ENCODE peak calls at places on chromosome 11, in nine cellular contexts. V is neuronal stem cell; X is fibroblast of lung; C is CD8-positive, alpha-beta memory T cell; O is heart left ventricle; P is CD4-positive, CD25-positive, alpha-beta regulatory T cell; I is GM23338; R is GM23248; J is foreskin keratinocyte. M is an unnamed sample. For H3K4me1, the result is how much of the 10 kb centered on the place peaks cover.

GRCh38 chr11:289145-289705 is 299 bp downstream of the PGGHG start:
- DNase-seq in R (no peak), C (peak), P (no peak), O (peak), V (no peak), X (no peak), I (no peak), J (no peak), M (no peak)

GRCh38 chr11:80898910-80899309 is 1458.1 kb upstream of the TENM4 start:
- DNase-seq in I (no peak), J (no peak), R (no peak), X (no peak), P (no peak), V (no peak), C (no peak), O (no peak), M (no peak)

GRCh38 chr11:1568451-1568911 is 3.6 kb downstream of the DUSP8 start:
- DNase-seq in O (no peak), V (no peak), R (no peak), C (peak), J (no peak), I (peak), X (no peak), P (no peak), M (peak)

GRCh38 chr11:2844116-2844515 is 41.5 kb downstream of the CDKN1C start:
- DNase-seq in I (no peak), J (peak), O (no peak), R (no peak), V (no peak), C (no peak), P (no peak), X (peak), M (no peak)

GRCh38 chr11:65489706-65490310 is 9.0 kb upstream of the MALAT1 start:
- DNase-seq in I (no peak), C (no peak), P (no peak), J (no peak), O (peak), R (peak), X (peak), V (no peak), M (no peak)

GRCh38 chr11:116693206-116694016 is 79.4 kb downstream of the BUD13 start:
- DNase-seq in P (no peak), O (no peak), R (no peak), I (no peak), C (no peak), J (peak), X (no peak), V (no peak), M (no peak)

GRCh38 chr11:123357990-123358827 is 71.9 kb upstream of the GRAMD1B start:
- DNase-seq in P (peak), I (peak), J (peak), R (peak), V (peak), O (peak), X (peak), C (no peak), M (no peak)

GRCh38 chr11:93059074-93059957 is 89.9 kb downstream of the MTNR1B start:
- DNase-seq in R (peak), O (no peak), X (peak), V (no peak), J (no peak), I (no peak), C (no peak), P (no peak), M (no peak)

GRCh38 chr11:19370100-19370861 is 129.5 kb upstream of the E2F8 start:
- DNase-seq in I (no peak), C (no peak), X (peak), P (no peak), J (peak), O (peak), R (peak), V (no peak), M (no peak)

GRCh38 chr11:36012979-36013378 is 69.1 kb downstream of the LDLRAD3 start:
- DNase-seq in C (no peak), I (no peak), J (no peak), X (no peak), V (no peak), R (peak), P (no peak), O (no peak), M (no peak)

GRCh38 chr11:48091426-48092102 is 111.2 kb downstream of the PTPRJ start:
- DNase-seq in R (no peak), I (no peak), J (peak), C (no peak), V (no peak), O (no peak), P (no peak), X (no peak), M (no peak)

GRCh38 chr11:46416656-46417055 is 25.1 kb upstream of the CHRM4 start:
- DNase-seq in J (no peak), C (no peak), X (no peak), V (no peak), P (no peak), I (no peak), O (no peak), R (no peak), M (no peak)

GRCh38 chr11:44097821-44098220 is 2.3 kb downstream of the EXT2 start:
- DNase-seq in C (no peak), J (peak), V (no peak), I (no peak), P (no peak), O (no peak), X (peak), R (peak), M (no peak)

GRCh38 chr11:16989554-16989953 is 24.7 kb downstream of the PLEKHA7 start:
- DNase-seq in R (no peak), J (no peak), V (no peak), X (no peak), P (no peak), O (no peak), I (no peak), C (no peak), M (no peak)

GRCh38 chr11:74702383-74703007 is 28.7 kb downstream of the CHRDL2 start:
- DNase-seq in X (peak), C (peak), R (peak), I (peak), J (peak), P (peak), O (peak), V (peak), M (peak)

GRCh38 chr11:2770556-2771301 is 70.9 kb upstream of the KCNQ1OT1 start:
- DNase-seq in C (no peak), V (no peak), J (no peak), R (no peak), X (no peak), O (peak), I (no peak), P (no peak), M (no peak)

GRCh38 chr11:47948137-47948536 is 32.2 kb upstream of the PTPRJ start:
- DNase-seq in O (no peak), J (no peak), R (peak), X (peak), C (no peak), V (no peak), P (no peak), I (peak), M (no peak)

GRCh38 chr11:78555592-78555991 is 19.1 kb downstream of the NARS2 start:
- DNase-seq in X (no peak), O (no peak), J (no peak), V (no peak), P (no peak), I (no peak), R (no peak), C (no peak), M (no peak)

GRCh38 chr11:58622344-58622743 is at the start of gene CNTF:
- DNase-seq in J (no peak), C (no peak), R (peak), X (peak), P (no peak), I (no peak), V (no peak), O (no peak), M (no peak)

GRCh38 chr11:62577046-62577708 is 3.5 kb upstream of the EEF1G start:
- DNase-seq in P (no peak), O (peak), R (no peak), C (no peak), I (no peak), V (no peak), J (no peak), X (no peak), M (no peak)

GRCh38 chr11:111386611-111387150 is 7.6 kb upstream of the POU2AF1 start:
- DNase-seq in I (no peak), X (no peak), C (no peak), J (no peak), R (no peak), V (no peak), P (no peak), O (no peak), M (no peak)

GRCh38 chr11:31340903-31341572 is 28.5 kb downstream of the DCDC1 start:
- DNase-seq in C (no peak), I (peak), V (no peak), J (no peak), X (peak), O (no peak), P (no peak), R (peak), M (no peak)

GRCh38 chr11:121762820-121763219 is 310.1 kb upstream of the SORL1-AS1 start:
- DNase-seq in X (peak), V (no peak), R (peak), O (no peak), P (no peak), C (no peak), I (peak), J (peak), M (no peak)

GRCh38 chr11:133413726-133414125 is 118.6 kb downstream of the OPCML start:
- DNase-seq in P (no peak), V (no peak), C (no peak), O (no peak), J (no peak), I (no peak), R (no peak), X (no peak), M (no peak)
- H3K27ac ChIP-seq in P (no peak), V (no peak), C (no peak), O (no peak), J (no peak), I (no peak), R (no peak), X (no peak), M (no peak)

DNA sequence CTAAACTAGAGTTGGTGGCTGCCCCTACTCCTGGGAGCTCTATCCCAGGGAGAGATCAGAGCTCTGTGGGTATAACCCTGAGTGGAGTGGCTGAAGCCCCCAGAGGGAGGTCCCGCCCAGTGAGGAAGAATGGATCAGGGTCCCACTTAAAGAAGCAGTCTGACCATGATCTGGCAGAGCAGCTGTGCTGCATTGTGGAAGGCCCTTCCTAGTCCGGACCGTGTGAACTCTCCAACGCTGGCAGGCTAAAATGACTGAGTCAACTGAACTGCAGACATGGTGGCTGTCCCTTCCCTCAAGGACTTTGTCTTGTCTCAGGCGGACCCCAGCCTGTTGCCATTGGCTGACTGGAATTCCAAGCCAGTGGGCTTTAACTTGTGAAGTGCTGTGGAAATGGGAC is 494.2 kb downstream of the FAM181B start:
- DNase-seq in X (no peak), V (no peak), I (no peak), J (no peak), C (no peak), R (no peak), P (no peak), O (no peak), M (no peak)
- H3K4me1 ChIP-seq in X (under half), V (under half), I (under half), J (under half), C (under half), R (under half), P (under half), O (under half), M (under half)

DNA sequence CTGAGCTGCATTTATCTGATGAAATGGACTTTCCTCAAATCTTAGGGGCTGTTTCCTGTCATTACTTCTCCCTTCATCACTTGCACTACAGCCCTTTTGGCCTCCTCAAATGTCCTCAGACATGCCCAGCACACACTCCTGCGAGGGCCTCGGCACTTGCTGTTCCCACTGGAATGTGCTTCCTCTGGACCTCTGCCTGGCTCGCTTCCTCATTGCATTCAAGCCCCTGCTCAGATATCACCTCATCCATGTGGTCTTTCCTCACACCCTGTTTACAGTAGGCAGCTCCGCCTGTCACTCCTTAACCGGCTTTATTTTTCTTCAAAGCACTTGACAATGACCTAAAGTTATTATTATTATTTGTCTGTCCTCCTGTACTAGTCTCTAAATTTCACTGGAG is 9.0 kb downstream of the NAT10 start:
- DNase-seq in R (no peak), J (no peak), I (no peak), C (no peak), V (no peak), P (no peak), O (no peak), X (no peak), M (no peak)
- H3K27ac ChIP-seq in R (no peak), J (no peak), I (no peak), C (no peak), V (no peak), P (no peak), O (no peak), X (no peak), M (no peak)

GRCh38 chr11:91243065-91243464 is 981.6 kb upstream of the FAT3 start:
- DNase-seq in P (no peak), J (no peak), C (no peak), V (no peak), X (peak), I (no peak), O (no peak), R (no peak), M (no peak)
- H3K4me1 ChIP-seq in P (under half), J (under half), C (under half), V (under half), X (under half), I (under half), O (under half), R (under half), M (under half)

DNA sequence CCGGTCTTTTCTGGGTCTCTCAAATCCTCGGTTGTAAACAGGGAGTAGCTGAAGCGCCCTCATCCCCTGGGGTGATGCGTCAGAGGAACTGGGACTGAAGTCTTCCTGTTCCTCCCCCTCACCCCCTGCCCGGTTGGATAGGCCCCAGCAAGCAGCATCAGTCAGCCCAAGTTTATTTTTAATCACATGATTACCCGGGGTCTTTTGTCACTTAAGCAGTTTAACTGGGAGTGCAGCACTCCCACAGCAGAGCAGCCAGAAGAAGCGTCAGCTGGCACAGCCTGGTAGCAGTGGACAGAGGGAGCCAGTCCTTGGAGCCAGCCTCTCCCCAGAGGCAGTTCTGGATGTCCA is 342.1 kb downstream of the CTTN start:
- DNase-seq in O (no peak), C (no peak), J (no peak), X (no peak), R (no peak), I (no peak), P (no peak), V (no peak), M (no peak)
- H3K27ac ChIP-seq in O (no peak), C (no peak), J (no peak), X (no peak), R (no peak), I (no peak), P (no peak), V (no peak), M (no peak)

M was measured in effector memory CD4-positive, alpha-beta T cell.